ENCODE peak calls at places on chromosomes 13 and 19, in five cellular contexts. Z is HCT116, S is A549, F is tibial nerve, H is Peyer's patch. I is an unnamed sample. For H3K4me1, the result is how much of the 10 kb centered on the place peaks cover.

GRCh38 chr13:35764359-35765015 is 288.0 kb upstream of the MAB21L1 start:
- DNase-seq in Z (no peak), S (no peak), H (no peak), F (no peak), I (no peak)

GRCh38 chr13:70339738-70340137 is 231.5 kb upstream of the KLHL1 start:
- DNase-seq in F (no peak), H (no peak), S (peak), Z (peak), I (peak)

GRCh38 chr13:93558637-93559036 is 332.0 kb downstream of the GPC6 start:
- DNase-seq in H (no peak), Z (no peak), S (no peak), F (no peak), I (no peak)

GRCh38 chr19:4913996-4914735 is 4.9 kb downstream of the UHRF1 start:
- DNase-seq in Z (no peak), S (no peak), F (no peak), H (peak), I (no peak)

GRCh38 chr13:39783051-39783450 is 127.6 kb downstream of the COG6 start:
- DNase-seq in S (no peak), H (no peak), F (no peak), Z (no peak), I (no peak)

GRCh38 chr19:46945668-46946067 is 74.0 kb upstream of the NPAS1 start:
- DNase-seq in Z (no peak), H (no peak), F (no peak), S (no peak), I (no peak)

GRCh38 chr19:31548941-31549340 is 199.7 kb upstream of the TSHZ3 start:
- DNase-seq in F (no peak), H (no peak), S (peak), Z (no peak), I (no peak)

GRCh38 chr13:59780058-59780457 is 383.7 kb downstream of the DIAPH3 start:
- DNase-seq in S (no peak), H (no peak), F (no peak), Z (no peak), I (no peak)

GRCh38 chr19:47518139-47518538 is 3.3 kb upstream of the NAPA start:
- DNase-seq in H (peak), Z (no peak), S (no peak), F (no peak), I (no peak)

GRCh38 chr19:3175761-3176714 is 2.5 kb upstream of the S1PR4 start:
- DNase-seq in H (peak), Z (peak), S (peak), F (peak), I (no peak)

GRCh38 chr13:32419862-32420261 is 8.1 kb downstream of the N4BP2L1 start:
- DNase-seq in Z (no peak), F (no peak), S (no peak), H (no peak), I (no peak)

GRCh38 chr13:39417131-39417530 is 185.9 kb downstream of the LHFPL6 start:
- DNase-seq in S (no peak), F (no peak), Z (no peak), H (no peak), I (peak)

GRCh38 chr19:7808108-7808507 is 21.9 kb upstream of the EVI5L start:
- DNase-seq in H (no peak), F (no peak), Z (no peak), S (no peak), I (no peak)

GRCh38 chr13:29435125-29435911 is 160.2 kb downstream of the SLC7A1 start:
- DNase-seq in H (no peak), Z (no peak), F (peak), S (no peak), I (no peak)

GRCh38 chr13:43407023-43407581 is 379.7 kb downstream of the ENOX1 start:
- DNase-seq in H (no peak), Z (no peak), F (no peak), S (no peak), I (no peak)

GRCh38 chr19:52307275-52307674 is 10.3 kb downstream of the ZNF480 start:
- DNase-seq in F (no peak), H (no peak), S (peak), Z (peak), I (peak)

GRCh38 chr13:74287672-74288169 is 153.5 kb upstream of the KLF12 start:
- DNase-seq in H (peak), Z (no peak), F (peak), S (peak), I (peak)

GRCh38 chr13:72151241-72151640 is 284.2 kb upstream of the DACH1 start:
- DNase-seq in F (no peak), Z (no peak), H (no peak), S (no peak), I (no peak)

GRCh38 chr19:56639217-56639616 is 3.7 kb upstream of the SMIM17 start:
- DNase-seq in Z (no peak), H (no peak), F (no peak), S (no peak), I (peak)

GRCh38 chr13:101703081-101703480 is 250.6 kb downstream of the ITGBL1 start:
- DNase-seq in Z (no peak), S (no peak), F (no peak), H (no peak), I (no peak)

GRCh38 chr13:101706651-101707050 is 254.2 kb downstream of the ITGBL1 start:
- DNase-seq in F (no peak), S (peak), Z (no peak), H (no peak), I (no peak)

GRCh38 chr13:101707659-101708058 is 255.2 kb downstream of the ITGBL1 start:
- DNase-seq in H (no peak), Z (no peak), S (no peak), F (no peak), I (no peak)

GRCh38 chr13:101700598-101700997 is 248.1 kb downstream of the ITGBL1 start:
- DNase-seq in H (no peak), Z (no peak), S (no peak), F (peak), I (no peak)

GRCh38 chr13:101703838-101704237 is 251.4 kb downstream of the ITGBL1 start:
- DNase-seq in S (no peak), F (no peak), Z (no peak), H (no peak), I (no peak)
- H3K4me1 ChIP-seq in S (under half), F (under half), Z (under half), H (under half), I (under half)

DNA sequence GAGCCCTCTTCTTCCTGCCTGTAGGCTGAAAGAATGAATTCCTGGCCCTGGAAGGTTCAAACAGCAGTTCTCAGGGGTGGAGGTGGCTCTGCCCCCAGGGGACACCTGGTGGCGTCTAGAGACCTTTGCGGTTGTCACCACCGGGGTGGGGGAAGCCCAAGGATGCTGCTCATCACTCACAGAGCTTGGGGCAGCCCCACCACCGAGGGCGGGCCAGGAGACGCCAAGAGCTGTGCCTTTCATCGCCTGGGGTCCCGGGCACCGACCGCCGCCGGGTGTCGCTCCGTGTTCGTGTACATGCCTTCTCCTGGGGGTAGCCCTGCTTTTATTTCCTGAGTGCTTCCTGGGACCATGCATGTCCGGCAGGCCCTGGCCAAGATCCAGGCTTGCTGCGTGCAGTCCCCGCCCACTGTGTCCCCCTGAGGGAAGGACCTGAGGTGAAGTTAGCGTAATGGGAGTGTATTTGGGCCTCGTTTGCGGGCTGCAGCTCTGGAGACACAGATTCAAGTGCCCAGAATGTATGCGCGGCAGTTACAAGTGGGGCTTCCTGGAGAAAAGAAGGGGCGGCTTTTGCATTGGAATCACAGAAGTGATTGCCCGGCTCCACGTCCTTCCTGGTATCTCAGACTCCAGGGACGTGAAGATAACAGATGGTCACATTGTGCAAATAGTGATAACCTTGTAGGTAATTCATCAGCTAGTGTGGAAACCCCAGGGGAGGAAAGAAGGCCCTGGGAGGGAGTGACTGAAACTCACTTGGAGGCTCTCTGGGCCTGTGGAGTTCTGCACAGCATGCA is 7.8 kb downstream of the DOT1L start:
- DNase-seq in S (no peak), H (peak), Z (no peak), F (no peak), I (peak)
- H3K4me1 ChIP-seq in S (half or more), H (under half), Z (half or more), F (under half), I (under half)

GRCh38 chr19:44615529-44616247 is 2.3 kb downstream of the IGSF23 start:
- DNase-seq in Z (no peak), F (no peak), H (no peak), S (no peak), I (no peak)

GRCh38 chr19:44620667-44621066 is 7.3 kb downstream of the IGSF23 start:
- DNase-seq in S (no peak), F (no peak), Z (no peak), H (no peak), I (no peak)

GRCh38 chr19:44614313-44614712 is 950 bp downstream of the IGSF23 start:
- DNase-seq in H (no peak), Z (no peak), S (no peak), F (no peak), I (no peak)

GRCh38 chr19:44618640-44619357 is 5.4 kb downstream of the IGSF23 start:
- DNase-seq in S (no peak), F (no peak), H (no peak), Z (no peak), I (no peak)

DNA sequence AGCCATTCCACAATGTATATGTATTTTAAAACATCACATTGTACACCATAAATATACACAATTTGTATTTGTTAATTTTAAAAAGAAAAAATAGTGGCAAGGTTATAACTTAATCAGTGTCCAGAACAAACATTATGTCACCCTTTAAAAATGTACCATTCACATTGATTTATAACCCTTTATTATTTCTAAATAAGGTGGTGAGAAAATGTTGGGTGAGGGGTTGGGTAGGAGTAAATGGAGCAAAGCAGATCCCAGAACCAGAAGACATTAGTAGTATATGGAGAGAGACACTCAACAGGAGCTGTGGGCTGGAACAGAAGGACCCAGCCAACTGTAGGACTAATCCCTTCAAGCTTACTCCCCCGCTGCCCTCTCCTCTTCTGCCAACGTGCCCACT is 4.1 kb downstream of the IGSF23 start:
- DNase-seq in Z (no peak), H (no peak), S (no peak), F (no peak), I (no peak)
- H3K4me1 ChIP-seq in Z (under half), H (under half), S (under half), F (under half), I (under half)

GRCh38 chr19:44747739-44748425 is 626 bp upstream of the BCL3 start:
- DNase-seq in Z (no peak), S (peak), H (no peak), F (peak), I (peak)
- H3K4me1 ChIP-seq in Z (half or more), S (half or more), H (under half), F (under half), I (under half)

GRCh38 chr19:33458171-33458633 is 63.4 kb downstream of the PEPD start:
- DNase-seq in F (no peak), H (no peak), Z (no peak), S (no peak), I (no peak)
- H3K4me1 ChIP-seq in F (under half), H (under half), Z (under half), S (under half), I (under half)

GRCh38 chr19:18500376-18500775 is 21.5 kb downstream of the ELL start:
- DNase-seq in Z (no peak), S (no peak), H (no peak), F (no peak), I (no peak)

GRCh38 chr19:18502236-18502632 is 19.6 kb downstream of the ELL start:
- DNase-seq in Z (no peak), F (no peak), H (no peak), S (no peak), I (no peak)

GRCh38 chr19:18501832-18502231 is 20.0 kb downstream of the ELL start:
- DNase-seq in F (no peak), H (no peak), S (no peak), Z (no peak), I (no peak)

GRCh38 chr19:18500820-18501219 is 21.1 kb downstream of the ELL start:
- DNase-seq in S (no peak), H (no peak), F (no peak), Z (no peak), I (no peak)

GRCh38 chr19:18501351-18501750 is 20.5 kb downstream of the ELL start:
- DNase-seq in H (no peak), Z (no peak), F (no peak), S (no peak), I (no peak)
- H3K4me1 ChIP-seq in H (under half), Z (under half), F (under half), S (under half), I (under half)